ENCODE peak calls at places on chromosome 15, in eight cellular contexts. One of them, this sample, is unnamed.

GRCh38 chr15:80870893-80871292 is 91.7 kb downstream of the CEMIP start:
- DNase-seq in SJCRH30: peak; percentile 11
- DNase-seq in anterior cingulate cortex: no peak
- DNase-seq in NCI-H2227 treated with DMSO at 0.1 percent for 48 hours: no peak
- DNase-seq in Caco-2: no peak
- DNase-seq in putamen: no peak
- DNase-seq in activated CD8-positive, alpha-beta T cell treated with anti-CD3 and anti-CD28 coated beads, Interleukin-2, amount 10 ng/mL, durations not matched to agents 7 days and 5 days: no peak
- DNase-seq in GM10248: no peak
- DNase-seq in this sample: no peak

GRCh38 chr15:51368751-51369450 is 27.4 kb downstream of the GLDN start:
- DNase-seq in activated CD8-positive, alpha-beta T cell treated with anti-CD3 and anti-CD28 coated beads, Interleukin-2, amount 10 ng/mL, durations not matched to agents 7 days and 5 days: no peak
- DNase-seq in putamen: no peak
- DNase-seq in NCI-H2227 treated with DMSO at 0.1 percent for 48 hours: no peak
- DNase-seq in SJCRH30: no peak
- DNase-seq in Caco-2: no peak
- DNase-seq in GM10248: no peak
- DNase-seq in anterior cingulate cortex: no peak
- DNase-seq in this sample: no peak

GRCh38 chr15:61137139-61137792 is 91.8 kb downstream of the RORA start:
- DNase-seq in putamen: no peak
- DNase-seq in SJCRH30: no peak
- DNase-seq in Caco-2: no peak
- DNase-seq in activated CD8-positive, alpha-beta T cell treated with anti-CD3 and anti-CD28 coated beads, Interleukin-2, amount 10 ng/mL, durations not matched to agents 7 days and 5 days: no peak
- DNase-seq in anterior cingulate cortex: no peak
- DNase-seq in NCI-H2227 treated with DMSO at 0.1 percent for 48 hours: no peak
- DNase-seq in GM10248: no peak
- DNase-seq in this sample: no peak

GRCh38 chr15:31235298-31236183 is 91.1 kb upstream of the KLF13 start:
- DNase-seq in Caco-2: no peak
- DNase-seq in activated CD8-positive, alpha-beta T cell treated with anti-CD3 and anti-CD28 coated beads, Interleukin-2, amount 10 ng/mL, durations not matched to agents 7 days and 5 days: no peak
- DNase-seq in putamen: no peak
- DNase-seq in anterior cingulate cortex: no peak
- DNase-seq in GM10248: peak; percentile 63
- DNase-seq in NCI-H2227 treated with DMSO at 0.1 percent for 48 hours: peak; percentile 94
- DNase-seq in SJCRH30: peak; percentile 40
- DNase-seq in this sample: no peak

GRCh38 chr15:80787238-80787805 is 8.2 kb downstream of the CEMIP start:
- DNase-seq in Caco-2: no peak
- DNase-seq in NCI-H2227 treated with DMSO at 0.1 percent for 48 hours: no peak
- DNase-seq in anterior cingulate cortex: no peak
- DNase-seq in SJCRH30: no peak
- DNase-seq in activated CD8-positive, alpha-beta T cell treated with anti-CD3 and anti-CD28 coated beads, Interleukin-2, amount 10 ng/mL, durations not matched to agents 7 days and 5 days: no peak
- DNase-seq in GM10248: no peak
- DNase-seq in putamen: no peak
- DNase-seq in this sample: no peak

GRCh38 chr15:72358532-72359180 is 17.2 kb downstream of the HEXA start:
- DNase-seq in NCI-H2227 treated with DMSO at 0.1 percent for 48 hours: no peak
- DNase-seq in anterior cingulate cortex: no peak
- DNase-seq in activated CD8-positive, alpha-beta T cell treated with anti-CD3 and anti-CD28 coated beads, Interleukin-2, amount 10 ng/mL, durations not matched to agents 7 days and 5 days: no peak
- DNase-seq in Caco-2: no peak
- DNase-seq in GM10248: no peak
- DNase-seq in SJCRH30: peak; percentile 21
- DNase-seq in putamen: no peak
- DNase-seq in this sample: no peak

GRCh38 chr15:85865070-85865684 is 70.5 kb upstream of the KLHL25 start:
- DNase-seq in Caco-2: peak; percentile 65
- DNase-seq in GM10248: peak; percentile 35
- DNase-seq in activated CD8-positive, alpha-beta T cell treated with anti-CD3 and anti-CD28 coated beads, Interleukin-2, amount 10 ng/mL, durations not matched to agents 7 days and 5 days: no peak
- DNase-seq in NCI-H2227 treated with DMSO at 0.1 percent for 48 hours: no peak
- DNase-seq in anterior cingulate cortex: peak; percentile 13
- DNase-seq in SJCRH30: peak; percentile 63
- DNase-seq in putamen: peak; percentile 22
- DNase-seq in this sample: no peak

GRCh38 chr15:32656091-32656860 is 14.8 kb downstream of the SCG5 start:
- DNase-seq in anterior cingulate cortex: no peak
- DNase-seq in putamen: no peak
- DNase-seq in activated CD8-positive, alpha-beta T cell treated with anti-CD3 and anti-CD28 coated beads, Interleukin-2, amount 10 ng/mL, durations not matched to agents 7 days and 5 days: no peak
- DNase-seq in NCI-H2227 treated with DMSO at 0.1 percent for 48 hours: no peak
- DNase-seq in Caco-2: no peak
- DNase-seq in SJCRH30: peak; percentile 82
- DNase-seq in GM10248: no peak
- DNase-seq in this sample: no peak

GRCh38 chr15:91655891-91656290 is 197.6 kb upstream of the SLCO3A1 start:
- DNase-seq in putamen: no peak
- DNase-seq in NCI-H2227 treated with DMSO at 0.1 percent for 48 hours: no peak
- DNase-seq in SJCRH30: no peak
- DNase-seq in GM10248: no peak
- DNase-seq in anterior cingulate cortex: no peak
- DNase-seq in activated CD8-positive, alpha-beta T cell treated with anti-CD3 and anti-CD28 coated beads, Interleukin-2, amount 10 ng/mL, durations not matched to agents 7 days and 5 days: peak; percentile 62
- DNase-seq in Caco-2: no peak
- DNase-seq in this sample: no peak

GRCh38 chr15:41486286-41486685 is 7.4 kb upstream of the ITPKA start:
- DNase-seq in putamen: no peak
- DNase-seq in activated CD8-positive, alpha-beta T cell treated with anti-CD3 and anti-CD28 coated beads, Interleukin-2, amount 10 ng/mL, durations not matched to agents 7 days and 5 days: no peak
- DNase-seq in GM10248: no peak
- DNase-seq in NCI-H2227 treated with DMSO at 0.1 percent for 48 hours: no peak
- DNase-seq in anterior cingulate cortex: no peak
- DNase-seq in Caco-2: no peak
- DNase-seq in SJCRH30: no peak
- DNase-seq in this sample: no peak

GRCh38 chr15:83365370-83365938 is 81.0 kb upstream of the BNC1 start:
- DNase-seq in GM10248: no peak
- DNase-seq in anterior cingulate cortex: peak; percentile 47
- DNase-seq in SJCRH30: peak; percentile 41
- DNase-seq in NCI-H2227 treated with DMSO at 0.1 percent for 48 hours: no peak
- DNase-seq in putamen: peak; percentile 77
- DNase-seq in Caco-2: no peak
- DNase-seq in activated CD8-positive, alpha-beta T cell treated with anti-CD3 and anti-CD28 coated beads, Interleukin-2, amount 10 ng/mL, durations not matched to agents 7 days and 5 days: peak; percentile 41
- DNase-seq in this sample: no peak

GRCh38 chr15:31405200-31405929 is 78.7 kb downstream of the KLF13 start:
- DNase-seq in GM10248: no peak
- DNase-seq in NCI-H2227 treated with DMSO at 0.1 percent for 48 hours: no peak
- DNase-seq in putamen: no peak
- DNase-seq in SJCRH30: peak; percentile 33
- DNase-seq in anterior cingulate cortex: no peak
- DNase-seq in activated CD8-positive, alpha-beta T cell treated with anti-CD3 and anti-CD28 coated beads, Interleukin-2, amount 10 ng/mL, durations not matched to agents 7 days and 5 days: no peak
- DNase-seq in Caco-2: peak; percentile 35
- DNase-seq in this sample: no peak

GRCh38 chr15:57554063-57554820 is 37.5 kb upstream of the MYZAP start:
- DNase-seq in NCI-H2227 treated with DMSO at 0.1 percent for 48 hours: no peak
- DNase-seq in activated CD8-positive, alpha-beta T cell treated with anti-CD3 and anti-CD28 coated beads, Interleukin-2, amount 10 ng/mL, durations not matched to agents 7 days and 5 days: no peak
- DNase-seq in Caco-2: no peak
- DNase-seq in GM10248: no peak
- DNase-seq in anterior cingulate cortex: peak; percentile 21
- DNase-seq in putamen: no peak
- DNase-seq in SJCRH30: peak; percentile 97
- DNase-seq in this sample: no peak

GRCh38 chr15:39315200-39315599 is 265.7 kb upstream of the THBS1 start:
- DNase-seq in anterior cingulate cortex: no peak
- DNase-seq in activated CD8-positive, alpha-beta T cell treated with anti-CD3 and anti-CD28 coated beads, Interleukin-2, amount 10 ng/mL, durations not matched to agents 7 days and 5 days: no peak
- DNase-seq in GM10248: no peak
- DNase-seq in NCI-H2227 treated with DMSO at 0.1 percent for 48 hours: no peak
- DNase-seq in Caco-2: no peak
- DNase-seq in SJCRH30: no peak
- DNase-seq in putamen: no peak
- DNase-seq in this sample: no peak

GRCh38 chr15:74777769-74778598 is 3.9 kb upstream of the CSK start:
- DNase-seq in putamen: no peak
- DNase-seq in SJCRH30: no peak
- DNase-seq in NCI-H2227 treated with DMSO at 0.1 percent for 48 hours: no peak
- DNase-seq in activated CD8-positive, alpha-beta T cell treated with anti-CD3 and anti-CD28 coated beads, Interleukin-2, amount 10 ng/mL, durations not matched to agents 7 days and 5 days: no peak
- DNase-seq in Caco-2: no peak
- DNase-seq in anterior cingulate cortex: no peak
- DNase-seq in GM10248: no peak
- DNase-seq in this sample: no peak

GRCh38 chr15:97993310-97993738 is 32.8 kb downstream of the ARRDC4 start:
- DNase-seq in Caco-2: no peak
- DNase-seq in NCI-H2227 treated with DMSO at 0.1 percent for 48 hours: no peak
- DNase-seq in GM10248: no peak
- DNase-seq in anterior cingulate cortex: no peak
- DNase-seq in SJCRH30: no peak
- DNase-seq in activated CD8-positive, alpha-beta T cell treated with anti-CD3 and anti-CD28 coated beads, Interleukin-2, amount 10 ng/mL, durations not matched to agents 7 days and 5 days: no peak
- DNase-seq in putamen: no peak
- DNase-seq in this sample: no peak

GRCh38 chr15:86231864-86232801 is 152.5 kb downstream of the AGBL1 start:
- DNase-seq in SJCRH30: peak; percentile 53
- DNase-seq in putamen: peak; percentile 5
- DNase-seq in anterior cingulate cortex: no peak
- DNase-seq in Caco-2: peak; percentile 3
- DNase-seq in activated CD8-positive, alpha-beta T cell treated with anti-CD3 and anti-CD28 coated beads, Interleukin-2, amount 10 ng/mL, durations not matched to agents 7 days and 5 days: peak; percentile 34
- DNase-seq in NCI-H2227 treated with DMSO at 0.1 percent for 48 hours: no peak
- DNase-seq in GM10248: peak; percentile 39
- DNase-seq in this sample: no peak

GRCh38 chr15:81293728-81294500 is 30.0 kb downstream of the STARD5 start:
- DNase-seq in GM10248: peak; percentile 75
- DNase-seq in putamen: no peak
- DNase-seq in SJCRH30: no peak
- DNase-seq in Caco-2: no peak
- DNase-seq in anterior cingulate cortex: no peak
- DNase-seq in activated CD8-positive, alpha-beta T cell treated with anti-CD3 and anti-CD28 coated beads, Interleukin-2, amount 10 ng/mL, durations not matched to agents 7 days and 5 days: peak; percentile 87
- DNase-seq in NCI-H2227 treated with DMSO at 0.1 percent for 48 hours: no peak
- DNase-seq in this sample: no peak

GRCh38 chr15:84741151-84741550 is 7.2 kb upstream of the ZNF592 start:
- DNase-seq in activated CD8-positive, alpha-beta T cell treated with anti-CD3 and anti-CD28 coated beads, Interleukin-2, amount 10 ng/mL, durations not matched to agents 7 days and 5 days: no peak
- DNase-seq in GM10248: no peak
- DNase-seq in putamen: no peak
- DNase-seq in NCI-H2227 treated with DMSO at 0.1 percent for 48 hours: no peak
- DNase-seq in anterior cingulate cortex: no peak
- DNase-seq in SJCRH30: no peak
- DNase-seq in Caco-2: peak; percentile 33
- DNase-seq in this sample: no peak

GRCh38 chr15:20340331-20340811 is 201.2 kb downstream of the GOLGA6L6 start:
- DNase-seq in NCI-H2227 treated with DMSO at 0.1 percent for 48 hours: no peak
- DNase-seq in putamen: no peak
- DNase-seq in activated CD8-positive, alpha-beta T cell treated with anti-CD3 and anti-CD28 coated beads, Interleukin-2, amount 10 ng/mL, durations not matched to agents 7 days and 5 days: peak; percentile 21
- DNase-seq in Caco-2: peak; percentile 65
- DNase-seq in GM10248: peak; percentile 42
- DNase-seq in anterior cingulate cortex: no peak
- DNase-seq in SJCRH30: no peak
- DNase-seq in this sample: peak; percentile 63

GRCh38 chr15:36430280-36430679 is 149.1 kb upstream of the CDIN1 start:
- DNase-seq in Caco-2: no peak
- DNase-seq in anterior cingulate cortex: no peak
- DNase-seq in putamen: no peak
- DNase-seq in NCI-H2227 treated with DMSO at 0.1 percent for 48 hours: no peak
- DNase-seq in GM10248: no peak
- DNase-seq in SJCRH30: no peak
- DNase-seq in activated CD8-positive, alpha-beta T cell treated with anti-CD3 and anti-CD28 coated beads, Interleukin-2, amount 10 ng/mL, durations not matched to agents 7 days and 5 days: no peak
- DNase-seq in this sample: no peak

GRCh38 chr15:58498821-58499580 is 67.2 kb downstream of the LIPC start:
- DNase-seq in GM10248: no peak
- DNase-seq in activated CD8-positive, alpha-beta T cell treated with anti-CD3 and anti-CD28 coated beads, Interleukin-2, amount 10 ng/mL, durations not matched to agents 7 days and 5 days: no peak
- DNase-seq in NCI-H2227 treated with DMSO at 0.1 percent for 48 hours: no peak
- DNase-seq in anterior cingulate cortex: no peak
- DNase-seq in SJCRH30: no peak
- DNase-seq in Caco-2: no peak
- DNase-seq in putamen: no peak
- DNase-seq in this sample: peak; percentile 53

GRCh38 chr15:92655178-92655995 is at the start of gene FAM174B:
- DNase-seq in NCI-H2227 treated with DMSO at 0.1 percent for 48 hours: peak; percentile 7
- DNase-seq in putamen: no peak
- DNase-seq in SJCRH30: peak; percentile 54
- DNase-seq in GM10248: peak; percentile 63
- DNase-seq in activated CD8-positive, alpha-beta T cell treated with anti-CD3 and anti-CD28 coated beads, Interleukin-2, amount 10 ng/mL, durations not matched to agents 7 days and 5 days: peak; percentile 27
- DNase-seq in Caco-2: peak; percentile 69
- DNase-seq in anterior cingulate cortex: no peak
- DNase-seq in this sample: no peak

GRCh38 chr15:35054380-35054779 is 30.7 kb downstream of the NANOGP8 start:
- DNase-seq in NCI-H2227 treated with DMSO at 0.1 percent for 48 hours: no peak
- DNase-seq in anterior cingulate cortex: no peak
- DNase-seq in putamen: no peak
- DNase-seq in GM10248: no peak
- DNase-seq in Caco-2: no peak
- DNase-seq in activated CD8-positive, alpha-beta T cell treated with anti-CD3 and anti-CD28 coated beads, Interleukin-2, amount 10 ng/mL, durations not matched to agents 7 days and 5 days: no peak
- DNase-seq in SJCRH30: no peak
- DNase-seq in this sample: no peak

GRCh38 chr15:101813803-101814534 is 2.0 kb downstream of the OR4F15 start:
- DNase-seq in activated CD8-positive, alpha-beta T cell treated with anti-CD3 and anti-CD28 coated beads, Interleukin-2, amount 10 ng/mL, durations not matched to agents 7 days and 5 days: no peak
- DNase-seq in Caco-2: no peak
- DNase-seq in anterior cingulate cortex: no peak
- DNase-seq in putamen: no peak
- DNase-seq in SJCRH30: no peak
- DNase-seq in NCI-H2227 treated with DMSO at 0.1 percent for 48 hours: no peak
- DNase-seq in GM10248: no peak
- DNase-seq in this sample: no peak

GRCh38 chr15:74172751-74173544 is 562 bp upstream of the ISLR start:
- DNase-seq in SJCRH30: peak; percentile 78
- DNase-seq in Caco-2: no peak
- DNase-seq in putamen: no peak
- DNase-seq in NCI-H2227 treated with DMSO at 0.1 percent for 48 hours: peak; percentile 33
- DNase-seq in anterior cingulate cortex: no peak
- DNase-seq in GM10248: no peak
- DNase-seq in activated CD8-positive, alpha-beta T cell treated with anti-CD3 and anti-CD28 coated beads, Interleukin-2, amount 10 ng/mL, durations not matched to agents 7 days and 5 days: no peak
- DNase-seq in this sample: peak; percentile 81

GRCh38 chr15:61656391-61656790 is 403.9 kb downstream of the VPS13C start:
- DNase-seq in NCI-H2227 treated with DMSO at 0.1 percent for 48 hours: no peak
- DNase-seq in SJCRH30: no peak
- DNase-seq in putamen: no peak
- DNase-seq in GM10248: no peak
- DNase-seq in activated CD8-positive, alpha-beta T cell treated with anti-CD3 and anti-CD28 coated beads, Interleukin-2, amount 10 ng/mL, durations not matched to agents 7 days and 5 days: no peak
- DNase-seq in anterior cingulate cortex: no peak
- DNase-seq in Caco-2: no peak
- DNase-seq in this sample: no peak

GRCh38 chr15:99719096-99719541 is 14.1 kb downstream of the LYSMD4 start:
- DNase-seq in SJCRH30: peak; percentile 70
- DNase-seq in putamen: no peak
- DNase-seq in GM10248: peak; percentile 59
- DNase-seq in Caco-2: no peak
- DNase-seq in NCI-H2227 treated with DMSO at 0.1 percent for 48 hours: no peak
- DNase-seq in anterior cingulate cortex: no peak
- DNase-seq in activated CD8-positive, alpha-beta T cell treated with anti-CD3 and anti-CD28 coated beads, Interleukin-2, amount 10 ng/mL, durations not matched to agents 7 days and 5 days: no peak
- DNase-seq in this sample: no peak

GRCh38 chr15:73273181-73274002 is 95.4 kb downstream of the HCN4 start:
- DNase-seq in putamen: peak; percentile 53
- DNase-seq in activated CD8-positive, alpha-beta T cell treated with anti-CD3 and anti-CD28 coated beads, Interleukin-2, amount 10 ng/mL, durations not matched to agents 7 days and 5 days: peak; percentile 65
- DNase-seq in anterior cingulate cortex: peak; percentile 31
- DNase-seq in NCI-H2227 treated with DMSO at 0.1 percent for 48 hours: peak; percentile 40
- DNase-seq in Caco-2: peak; percentile 54
- DNase-seq in GM10248: peak; percentile 48
- DNase-seq in SJCRH30: peak; percentile 79
- DNase-seq in this sample: no peak

GRCh38 chr15:85690546-85691226 is 104.0 kb downstream of the KLHL25 start:
- DNase-seq in activated CD8-positive, alpha-beta T cell treated with anti-CD3 and anti-CD28 coated beads, Interleukin-2, amount 10 ng/mL, durations not matched to agents 7 days and 5 days: peak; percentile 70
- DNase-seq in anterior cingulate cortex: no peak
- DNase-seq in Caco-2: no peak
- DNase-seq in putamen: no peak
- DNase-seq in GM10248: peak; percentile 51
- DNase-seq in NCI-H2227 treated with DMSO at 0.1 percent for 48 hours: no peak
- DNase-seq in SJCRH30: no peak
- DNase-seq in this sample: no peak

GRCh38 chr15:69555080-69555479 is 102.5 kb downstream of the RPLP1 start:
- DNase-seq in Caco-2: no peak
- DNase-seq in anterior cingulate cortex: no peak
- DNase-seq in SJCRH30: no peak
- DNase-seq in NCI-H2227 treated with DMSO at 0.1 percent for 48 hours: no peak
- DNase-seq in activated CD8-positive, alpha-beta T cell treated with anti-CD3 and anti-CD28 coated beads, Interleukin-2, amount 10 ng/mL, durations not matched to agents 7 days and 5 days: no peak
- DNase-seq in putamen: no peak
- DNase-seq in GM10248: no peak
- DNase-seq in this sample: no peak

GRCh38 chr15:91032919-91033803 is 10.8 kb upstream of the VPS33B start:
- DNase-seq in anterior cingulate cortex: no peak
- DNase-seq in SJCRH30: peak; percentile 38
- DNase-seq in activated CD8-positive, alpha-beta T cell treated with anti-CD3 and anti-CD28 coated beads, Interleukin-2, amount 10 ng/mL, durations not matched to agents 7 days and 5 days: peak; percentile 75
- DNase-seq in GM10248: peak; percentile 59
- DNase-seq in Caco-2: peak; percentile 92
- DNase-seq in putamen: no peak
- DNase-seq in NCI-H2227 treated with DMSO at 0.1 percent for 48 hours: no peak
- DNase-seq in this sample: no peak

GRCh38 chr15:101773496-101774100 is 29.7 kb upstream of the OR4F6 start:
- DNase-seq in anterior cingulate cortex: no peak
- DNase-seq in NCI-H2227 treated with DMSO at 0.1 percent for 48 hours: no peak
- DNase-seq in activated CD8-positive, alpha-beta T cell treated with anti-CD3 and anti-CD28 coated beads, Interleukin-2, amount 10 ng/mL, durations not matched to agents 7 days and 5 days: no peak
- DNase-seq in Caco-2: peak; percentile 50
- DNase-seq in GM10248: no peak
- DNase-seq in putamen: no peak
- DNase-seq in SJCRH30: peak; percentile 14
- DNase-seq in this sample: no peak

GRCh38 chr15:44537728-44538240 is 837 bp downstream of the EIF3J start:
- DNase-seq in putamen: no peak
- DNase-seq in SJCRH30: peak; percentile 57
- DNase-seq in NCI-H2227 treated with DMSO at 0.1 percent for 48 hours: no peak
- DNase-seq in Caco-2: peak; percentile 53
- DNase-seq in GM10248: no peak
- DNase-seq in activated CD8-positive, alpha-beta T cell treated with anti-CD3 and anti-CD28 coated beads, Interleukin-2, amount 10 ng/mL, durations not matched to agents 7 days and 5 days: peak; percentile 38
- DNase-seq in anterior cingulate cortex: no peak
- DNase-seq in this sample: no peak

This sample was measured in brain pericyte.